ENCODE peak calls at places on chromosomes 3 and 15, in nine cellular contexts. One of them, this sample, is unnamed.
A peak's percentile ranks its signal among the peaks of the same experiment; 100 is the strongest.

GRCh38 chr3:197792019-197792647 is 1.1 kb downstream of the LRCH3 start:
- DNase-seq in activated CD4-positive, alpha-beta T cell treated with anti-CD3 and anti-CD28 coated beads for 1 hour: no peak
- DNase-seq in tibial nerve: no peak
- DNase-seq in T follicular helper cell: peak; percentile 24
- DNase-seq in activated naive CD4-positive, alpha-beta T cell: peak; percentile 8
- DNase-seq in HL-60: no peak
- DNase-seq in T-helper 9 cell: peak; percentile 24
- DNase-seq in NCI-H1417: no peak
- DNase-seq in stimulated activated CD4-positive, alpha-beta T cell treated with anti-CD3 and anti-CD28 coated beads, Interleukin-1b, Interleukin-23, amount 100 ng/mL, for 4 hours: no peak
- DNase-seq in this sample: no peak

GRCh38 chr15:47803767-47804166 is 86.5 kb downstream of the SEMA6D start:
- DNase-seq in T follicular helper cell: no peak
- DNase-seq in T-helper 9 cell: no peak
- DNase-seq in tibial nerve: no peak
- DNase-seq in NCI-H1417: no peak
- DNase-seq in activated naive CD4-positive, alpha-beta T cell: no peak
- DNase-seq in stimulated activated CD4-positive, alpha-beta T cell treated with anti-CD3 and anti-CD28 coated beads, Interleukin-1b, Interleukin-23, amount 100 ng/mL, for 4 hours: no peak
- DNase-seq in HL-60: no peak
- DNase-seq in activated CD4-positive, alpha-beta T cell treated with anti-CD3 and anti-CD28 coated beads for 1 hour: no peak
- DNase-seq in this sample: no peak

GRCh38 chr3:159852821-159853505 is 135.7 kb upstream of the IL12A start:
- DNase-seq in T-helper 9 cell: no peak
- DNase-seq in HL-60: no peak
- DNase-seq in activated CD4-positive, alpha-beta T cell treated with anti-CD3 and anti-CD28 coated beads for 1 hour: no peak
- DNase-seq in T follicular helper cell: no peak
- DNase-seq in activated naive CD4-positive, alpha-beta T cell: no peak
- DNase-seq in tibial nerve: no peak
- DNase-seq in NCI-H1417: no peak
- DNase-seq in stimulated activated CD4-positive, alpha-beta T cell treated with anti-CD3 and anti-CD28 coated beads, Interleukin-1b, Interleukin-23, amount 100 ng/mL, for 4 hours: no peak
- DNase-seq in this sample: peak; percentile 35

GRCh38 chr3:13159890-13160289 is 86.7 kb upstream of the IQSEC1 start:
- DNase-seq in activated CD4-positive, alpha-beta T cell treated with anti-CD3 and anti-CD28 coated beads for 1 hour: no peak
- DNase-seq in activated naive CD4-positive, alpha-beta T cell: no peak
- DNase-seq in HL-60: no peak
- DNase-seq in tibial nerve: no peak
- DNase-seq in stimulated activated CD4-positive, alpha-beta T cell treated with anti-CD3 and anti-CD28 coated beads, Interleukin-1b, Interleukin-23, amount 100 ng/mL, for 4 hours: no peak
- DNase-seq in T-helper 9 cell: no peak
- DNase-seq in T follicular helper cell: no peak
- DNase-seq in NCI-H1417: no peak
- DNase-seq in this sample: no peak

GRCh38 chr3:194496217-194496881 is 9.5 kb upstream of the ATP13A3 start:
- DNase-seq in activated CD4-positive, alpha-beta T cell treated with anti-CD3 and anti-CD28 coated beads for 1 hour: no peak
- DNase-seq in T follicular helper cell: no peak
- DNase-seq in HL-60: peak; percentile 59
- DNase-seq in NCI-H1417: no peak
- DNase-seq in activated naive CD4-positive, alpha-beta T cell: no peak
- DNase-seq in T-helper 9 cell: no peak
- DNase-seq in tibial nerve: no peak
- DNase-seq in stimulated activated CD4-positive, alpha-beta T cell treated with anti-CD3 and anti-CD28 coated beads, Interleukin-1b, Interleukin-23, amount 100 ng/mL, for 4 hours: no peak
- DNase-seq in this sample: no peak

GRCh38 chr3:19013879-19014278 is 134.4 kb upstream of the KCNH8 start:
- DNase-seq in tibial nerve: no peak
- DNase-seq in T follicular helper cell: no peak
- DNase-seq in HL-60: no peak
- DNase-seq in activated naive CD4-positive, alpha-beta T cell: no peak
- DNase-seq in activated CD4-positive, alpha-beta T cell treated with anti-CD3 and anti-CD28 coated beads for 1 hour: no peak
- DNase-seq in T-helper 9 cell: no peak
- DNase-seq in stimulated activated CD4-positive, alpha-beta T cell treated with anti-CD3 and anti-CD28 coated beads, Interleukin-1b, Interleukin-23, amount 100 ng/mL, for 4 hours: no peak
- DNase-seq in NCI-H1417: no peak
- DNase-seq in this sample: peak; percentile 13

GRCh38 chr15:71411538-71412482 is 296.5 kb downstream of the THSD4 start:
- DNase-seq in tibial nerve: no peak
- DNase-seq in NCI-H1417: no peak
- DNase-seq in stimulated activated CD4-positive, alpha-beta T cell treated with anti-CD3 and anti-CD28 coated beads, Interleukin-1b, Interleukin-23, amount 100 ng/mL, for 4 hours: no peak
- DNase-seq in T-helper 9 cell: no peak
- DNase-seq in activated CD4-positive, alpha-beta T cell treated with anti-CD3 and anti-CD28 coated beads for 1 hour: no peak
- DNase-seq in T follicular helper cell: no peak
- DNase-seq in HL-60: no peak
- DNase-seq in activated naive CD4-positive, alpha-beta T cell: no peak
- DNase-seq in this sample: no peak

GRCh38 chr15:51931016-51931415 is 40.6 kb downstream of the LEO1 start:
- DNase-seq in T follicular helper cell: no peak
- DNase-seq in tibial nerve: no peak
- DNase-seq in NCI-H1417: no peak
- DNase-seq in HL-60: no peak
- DNase-seq in stimulated activated CD4-positive, alpha-beta T cell treated with anti-CD3 and anti-CD28 coated beads, Interleukin-1b, Interleukin-23, amount 100 ng/mL, for 4 hours: no peak
- DNase-seq in activated naive CD4-positive, alpha-beta T cell: no peak
- DNase-seq in activated CD4-positive, alpha-beta T cell treated with anti-CD3 and anti-CD28 coated beads for 1 hour: no peak
- DNase-seq in T-helper 9 cell: no peak
- DNase-seq in this sample: no peak

GRCh38 chr15:100601628-100602063 is 338 bp downstream of the LINS1 start:
- DNase-seq in NCI-H1417: no peak
- DNase-seq in HL-60: no peak
- DNase-seq in activated CD4-positive, alpha-beta T cell treated with anti-CD3 and anti-CD28 coated beads for 1 hour: no peak
- DNase-seq in T follicular helper cell: no peak
- DNase-seq in stimulated activated CD4-positive, alpha-beta T cell treated with anti-CD3 and anti-CD28 coated beads, Interleukin-1b, Interleukin-23, amount 100 ng/mL, for 4 hours: no peak
- DNase-seq in T-helper 9 cell: no peak
- DNase-seq in tibial nerve: no peak
- DNase-seq in activated naive CD4-positive, alpha-beta T cell: no peak
- DNase-seq in this sample: no peak

GRCh38 chr15:64010719-64011118 is 35.6 kb downstream of the DAPK2 start:
- DNase-seq in stimulated activated CD4-positive, alpha-beta T cell treated with anti-CD3 and anti-CD28 coated beads, Interleukin-1b, Interleukin-23, amount 100 ng/mL, for 4 hours: peak; percentile 29
- DNase-seq in HL-60: peak; percentile 89
- DNase-seq in activated CD4-positive, alpha-beta T cell treated with anti-CD3 and anti-CD28 coated beads for 1 hour: peak; percentile 73
- DNase-seq in T follicular helper cell: peak; percentile 87
- DNase-seq in tibial nerve: no peak
- DNase-seq in activated naive CD4-positive, alpha-beta T cell: peak; percentile 70
- DNase-seq in T-helper 9 cell: peak; percentile 75
- DNase-seq in NCI-H1417: no peak
- DNase-seq in this sample: no peak

GRCh38 chr3:39910828-39911464 is 101.5 kb downstream of the MYRIP start:
- DNase-seq in activated CD4-positive, alpha-beta T cell treated with anti-CD3 and anti-CD28 coated beads for 1 hour: no peak
- DNase-seq in stimulated activated CD4-positive, alpha-beta T cell treated with anti-CD3 and anti-CD28 coated beads, Interleukin-1b, Interleukin-23, amount 100 ng/mL, for 4 hours: no peak
- DNase-seq in T-helper 9 cell: no peak
- DNase-seq in HL-60: no peak
- DNase-seq in T follicular helper cell: no peak
- DNase-seq in NCI-H1417: no peak
- DNase-seq in tibial nerve: no peak
- DNase-seq in activated naive CD4-positive, alpha-beta T cell: no peak
- DNase-seq in this sample: no peak

GRCh38 chr3:71723452-71724170 is 1.6 kb downstream of the EIF4E3 start:
- DNase-seq in HL-60: no peak
- DNase-seq in activated naive CD4-positive, alpha-beta T cell: no peak
- DNase-seq in tibial nerve: no peak
- DNase-seq in T-helper 9 cell: peak; percentile 25
- DNase-seq in activated CD4-positive, alpha-beta T cell treated with anti-CD3 and anti-CD28 coated beads for 1 hour: peak; percentile 26
- DNase-seq in NCI-H1417: no peak
- DNase-seq in stimulated activated CD4-positive, alpha-beta T cell treated with anti-CD3 and anti-CD28 coated beads, Interleukin-1b, Interleukin-23, amount 100 ng/mL, for 4 hours: no peak
- DNase-seq in T follicular helper cell: no peak
- DNase-seq in this sample: no peak

GRCh38 chr3:52859686-52860423 is 25.0 kb upstream of the MUSTN1 start:
- DNase-seq in activated CD4-positive, alpha-beta T cell treated with anti-CD3 and anti-CD28 coated beads for 1 hour: no peak
- DNase-seq in activated naive CD4-positive, alpha-beta T cell: no peak
- DNase-seq in NCI-H1417: no peak
- DNase-seq in HL-60: no peak
- DNase-seq in T follicular helper cell: no peak
- DNase-seq in tibial nerve: no peak
- DNase-seq in stimulated activated CD4-positive, alpha-beta T cell treated with anti-CD3 and anti-CD28 coated beads, Interleukin-1b, Interleukin-23, amount 100 ng/mL, for 4 hours: no peak
- DNase-seq in T-helper 9 cell: no peak
- DNase-seq in this sample: no peak

GRCh38 chr15:100635406-100636071 is 33.1 kb downstream of the ASB7 start:
- DNase-seq in activated naive CD4-positive, alpha-beta T cell: no peak
- DNase-seq in HL-60: no peak
- DNase-seq in T-helper 9 cell: no peak
- DNase-seq in stimulated activated CD4-positive, alpha-beta T cell treated with anti-CD3 and anti-CD28 coated beads, Interleukin-1b, Interleukin-23, amount 100 ng/mL, for 4 hours: no peak
- DNase-seq in tibial nerve: no peak
- DNase-seq in T follicular helper cell: no peak
- DNase-seq in activated CD4-positive, alpha-beta T cell treated with anti-CD3 and anti-CD28 coated beads for 1 hour: no peak
- DNase-seq in NCI-H1417: no peak
- DNase-seq in this sample: peak; percentile 43

GRCh38 chr3:49813497-49814174 is at the start of gene UBA7:
- DNase-seq in activated naive CD4-positive, alpha-beta T cell: peak; percentile 26
- DNase-seq in tibial nerve: no peak
- DNase-seq in HL-60: peak; percentile 57
- DNase-seq in stimulated activated CD4-positive, alpha-beta T cell treated with anti-CD3 and anti-CD28 coated beads, Interleukin-1b, Interleukin-23, amount 100 ng/mL, for 4 hours: no peak
- DNase-seq in NCI-H1417: no peak
- DNase-seq in activated CD4-positive, alpha-beta T cell treated with anti-CD3 and anti-CD28 coated beads for 1 hour: no peak
- DNase-seq in T-helper 9 cell: no peak
- DNase-seq in T follicular helper cell: no peak
- DNase-seq in this sample: no peak

GRCh38 chr3:37700849-37701248 is 160.8 kb upstream of the CTDSPL start:
- DNase-seq in HL-60: no peak
- DNase-seq in stimulated activated CD4-positive, alpha-beta T cell treated with anti-CD3 and anti-CD28 coated beads, Interleukin-1b, Interleukin-23, amount 100 ng/mL, for 4 hours: no peak
- DNase-seq in activated naive CD4-positive, alpha-beta T cell: no peak
- DNase-seq in T-helper 9 cell: no peak
- DNase-seq in NCI-H1417: no peak
- DNase-seq in T follicular helper cell: no peak
- DNase-seq in tibial nerve: no peak
- DNase-seq in activated CD4-positive, alpha-beta T cell treated with anti-CD3 and anti-CD28 coated beads for 1 hour: no peak
- DNase-seq in this sample: no peak

GRCh38 chr3:124131158-124132115 is 139.5 kb upstream of the ROPN1 start:
- DNase-seq in T-helper 9 cell: no peak
- DNase-seq in activated naive CD4-positive, alpha-beta T cell: no peak
- DNase-seq in tibial nerve: no peak
- DNase-seq in NCI-H1417: no peak
- DNase-seq in T follicular helper cell: no peak
- DNase-seq in activated CD4-positive, alpha-beta T cell treated with anti-CD3 and anti-CD28 coated beads for 1 hour: no peak
- DNase-seq in HL-60: peak; percentile 25
- DNase-seq in stimulated activated CD4-positive, alpha-beta T cell treated with anti-CD3 and anti-CD28 coated beads, Interleukin-1b, Interleukin-23, amount 100 ng/mL, for 4 hours: no peak
- DNase-seq in this sample: no peak

GRCh38 chr15:82197734-82198594 is 64.6 kb downstream of the EFL1 start:
- DNase-seq in activated naive CD4-positive, alpha-beta T cell: peak; percentile 13
- DNase-seq in HL-60: peak; percentile 59
- DNase-seq in tibial nerve: peak; percentile 54
- DNase-seq in stimulated activated CD4-positive, alpha-beta T cell treated with anti-CD3 and anti-CD28 coated beads, Interleukin-1b, Interleukin-23, amount 100 ng/mL, for 4 hours: peak; percentile 22
- DNase-seq in NCI-H1417: peak; percentile 66
- DNase-seq in T-helper 9 cell: peak; percentile 31
- DNase-seq in activated CD4-positive, alpha-beta T cell treated with anti-CD3 and anti-CD28 coated beads for 1 hour: peak; percentile 31
- DNase-seq in T follicular helper cell: peak; percentile 34
- DNase-seq in this sample: peak; percentile 79

GRCh38 chr15:62068071-62068786 is 1.5 kb downstream of the C2CD4A start:
- DNase-seq in T follicular helper cell: no peak
- DNase-seq in activated naive CD4-positive, alpha-beta T cell: no peak
- DNase-seq in stimulated activated CD4-positive, alpha-beta T cell treated with anti-CD3 and anti-CD28 coated beads, Interleukin-1b, Interleukin-23, amount 100 ng/mL, for 4 hours: peak; percentile 19
- DNase-seq in tibial nerve: no peak
- DNase-seq in HL-60: peak; percentile 40
- DNase-seq in T-helper 9 cell: peak; percentile 7
- DNase-seq in NCI-H1417: peak; percentile 76
- DNase-seq in activated CD4-positive, alpha-beta T cell treated with anti-CD3 and anti-CD28 coated beads for 1 hour: no peak
- DNase-seq in this sample: peak; percentile 67

GRCh38 chr15:47184405-47185221 is 532.7 kb upstream of the SEMA6D start:
- DNase-seq in activated CD4-positive, alpha-beta T cell treated with anti-CD3 and anti-CD28 coated beads for 1 hour: no peak
- DNase-seq in tibial nerve: no peak
- DNase-seq in activated naive CD4-positive, alpha-beta T cell: no peak
- DNase-seq in HL-60: no peak
- DNase-seq in NCI-H1417: peak; percentile 88
- DNase-seq in stimulated activated CD4-positive, alpha-beta T cell treated with anti-CD3 and anti-CD28 coated beads, Interleukin-1b, Interleukin-23, amount 100 ng/mL, for 4 hours: no peak
- DNase-seq in T-helper 9 cell: no peak
- DNase-seq in T follicular helper cell: no peak
- DNase-seq in this sample: peak; percentile 27

GRCh38 chr3:141828487-141829284 is 47.8 kb upstream of the ATP1B3 start:
- DNase-seq in activated naive CD4-positive, alpha-beta T cell: no peak
- DNase-seq in T follicular helper cell: no peak
- DNase-seq in T-helper 9 cell: no peak
- DNase-seq in NCI-H1417: no peak
- DNase-seq in stimulated activated CD4-positive, alpha-beta T cell treated with anti-CD3 and anti-CD28 coated beads, Interleukin-1b, Interleukin-23, amount 100 ng/mL, for 4 hours: no peak
- DNase-seq in HL-60: peak; percentile 14
- DNase-seq in tibial nerve: no peak
- DNase-seq in activated CD4-positive, alpha-beta T cell treated with anti-CD3 and anti-CD28 coated beads for 1 hour: no peak
- DNase-seq in this sample: no peak

GRCh38 chr15:60373327-60373726 is 24.5 kb downstream of the ANXA2 start:
- DNase-seq in tibial nerve: no peak
- DNase-seq in activated CD4-positive, alpha-beta T cell treated with anti-CD3 and anti-CD28 coated beads for 1 hour: no peak
- DNase-seq in stimulated activated CD4-positive, alpha-beta T cell treated with anti-CD3 and anti-CD28 coated beads, Interleukin-1b, Interleukin-23, amount 100 ng/mL, for 4 hours: no peak
- DNase-seq in T-helper 9 cell: no peak
- DNase-seq in NCI-H1417: no peak
- DNase-seq in T follicular helper cell: no peak
- DNase-seq in activated naive CD4-positive, alpha-beta T cell: no peak
- DNase-seq in HL-60: no peak
- DNase-seq in this sample: no peak

GRCh38 chr3:50675179-50676030 is 678 bp downstream of the DOCK3 start:
- DNase-seq in tibial nerve: no peak
- DNase-seq in NCI-H1417: peak; percentile 80
- DNase-seq in T follicular helper cell: peak; percentile 31
- DNase-seq in activated CD4-positive, alpha-beta T cell treated with anti-CD3 and anti-CD28 coated beads for 1 hour: peak; percentile 25
- DNase-seq in stimulated activated CD4-positive, alpha-beta T cell treated with anti-CD3 and anti-CD28 coated beads, Interleukin-1b, Interleukin-23, amount 100 ng/mL, for 4 hours: peak; percentile 65
- DNase-seq in T-helper 9 cell: peak; percentile 44
- DNase-seq in HL-60: no peak
- DNase-seq in activated naive CD4-positive, alpha-beta T cell: peak; percentile 30
- DNase-seq in this sample: peak; percentile 86

GRCh38 chr15:80777137-80777536 is 2.0 kb upstream of the CEMIP start:
- DNase-seq in tibial nerve: no peak
- DNase-seq in stimulated activated CD4-positive, alpha-beta T cell treated with anti-CD3 and anti-CD28 coated beads, Interleukin-1b, Interleukin-23, amount 100 ng/mL, for 4 hours: no peak
- DNase-seq in NCI-H1417: no peak
- DNase-seq in HL-60: no peak
- DNase-seq in T follicular helper cell: no peak
- DNase-seq in T-helper 9 cell: no peak
- DNase-seq in activated CD4-positive, alpha-beta T cell treated with anti-CD3 and anti-CD28 coated beads for 1 hour: no peak
- DNase-seq in activated naive CD4-positive, alpha-beta T cell: no peak
- DNase-seq in this sample: no peak

This sample was measured in WTC11.